ENCODE peak calls at places on chromosomes 12 and 14, in four cellular contexts. Q is osteoblast; S is fibroblast of mammary gland; G is CD8-positive, alpha-beta T cell. A is an unnamed sample.

GRCh38 chr12:67501362-67501761 is 147.2 kb upstream of the DYRK2 start:
- DNase-seq in G (no peak), S (no peak), Q (no peak), A (no peak)

GRCh38 chr12:108609535-108610335 is 11.9 kb upstream of the TMEM119 start:
- DNase-seq in G (no peak), S (peak), Q (peak), A (peak)

GRCh38 chr14:63964063-63964462 is 111.3 kb downstream of the SYNE2 start:
- DNase-seq in Q (no peak), G (no peak), S (no peak), A (no peak)

GRCh38 chr14:70515796-70516195 is 19.0 kb downstream of the ADAM20 start:
- DNase-seq in Q (no peak), S (peak), G (no peak), A (no peak)

GRCh38 chr14:93986972-93987371 is 10.1 kb upstream of the CCDC197 start:
- DNase-seq in G (no peak), S (no peak), Q (peak), A (no peak)

GRCh38 chr12:119938049-119938667 is 50.9 kb upstream of the BICDL1 start:
- DNase-seq in Q (peak), S (peak), G (peak), A (peak)

GRCh38 chr12:103012884-103013283 is 55.4 kb downstream of the ASCL1 start:
- DNase-seq in S (no peak), G (no peak), Q (no peak), A (no peak)

GRCh38 chr12:64373204-64373603 is 17.4 kb downstream of the C12orf56 start:
- DNase-seq in G (no peak), S (no peak), Q (no peak), A (no peak)

GRCh38 chr12:103779410-103780092 is 61.5 kb downstream of the NT5DC3 start:
- DNase-seq in Q (no peak), S (no peak), G (no peak), A (peak)

GRCh38 chr14:90693413-90693812 is 122.8 kb downstream of the TTC7B start:
- DNase-seq in G (no peak), S (no peak), Q (no peak), A (no peak)

GRCh38 chr14:73521229-73521628 is 15.7 kb upstream of the ACOT1 start:
- DNase-seq in G (no peak), Q (no peak), S (no peak), A (no peak)

GRCh38 chr12:117502633-117503032 is 141.2 kb upstream of the NOS1 start:
- DNase-seq in S (no peak), G (no peak), Q (no peak), A (no peak)

GRCh38 chr12:118145113-118145797 is 9.3 kb downstream of the PEBP1 start:
- DNase-seq in Q (no peak), S (no peak), G (no peak), A (no peak)

GRCh38 chr12:46523863-46524770 is 151.5 kb upstream of the SLC38A2 start:
- DNase-seq in Q (peak), S (peak), G (no peak), A (peak)

GRCh38 chr12:69056743-69057515 is 124.0 kb upstream of the CPM start:
- DNase-seq in S (peak), Q (no peak), G (no peak), A (peak)

GRCh38 chr14:20412422-20412821 is 879 bp downstream of the TEP1 start:
- DNase-seq in G (no peak), Q (peak), S (no peak), A (peak)

GRCh38 chr14:35534130-35534883 is at the start of gene INSM2:
- DNase-seq in G (no peak), S (no peak), Q (no peak), A (no peak)

GRCh38 chr12:13713746-13714400 is 267.5 kb downstream of the GRIN2B start:
- DNase-seq in Q (no peak), G (no peak), S (no peak), A (no peak)

GRCh38 chr12:56152132-56152755 is at the start of gene MYL6B:
- DNase-seq in G (peak), Q (peak), S (peak), A (peak)

GRCh38 chr12:64746663-64747062 is 12.5 kb downstream of the GNS start:
- DNase-seq in S (peak), Q (no peak), G (no peak), A (peak)

GRCh38 chr12:89863332-89863938 is 154.8 kb upstream of the ATP2B1 start:
- DNase-seq in Q (no peak), S (no peak), G (peak), A (no peak)

GRCh38 chr12:92987362-92987761 is 58.3 kb upstream of the EEA1 start:
- DNase-seq in S (peak), G (no peak), Q (no peak), A (peak)

GRCh38 chr12:120652671-120653435 is 12.4 kb downstream of the CABP1 start:
- DNase-seq in G (no peak), S (no peak), Q (no peak), A (no peak)

GRCh38 chr12:122471324-122472226 is 29.2 kb downstream of the ZCCHC8 start:
- DNase-seq in Q (peak), G (no peak), S (peak), A (peak)

GRCh38 chr12:20404576-20405346 is 36.4 kb downstream of the PDE3A start:
- DNase-seq in G (no peak), S (peak), Q (no peak), A (no peak)

GRCh38 chr14:76101980-76102379 is 49.7 kb upstream of the GPATCH2L start:
- DNase-seq in S (no peak), G (no peak), Q (no peak), A (no peak)

GRCh38 chr14:68695326-68695768 is 97.5 kb downstream of the ZFP36L1 start:
- DNase-seq in Q (peak), S (peak), G (no peak), A (peak)

GRCh38 chr12:118371354-118372282 is 1.1 kb downstream of the TAOK3 start:
- DNase-seq in G (no peak), Q (no peak), S (no peak), A (no peak)

GRCh38 chr14:99971929-99972747 is 93.1 kb upstream of the EVL start:
- DNase-seq in Q (peak), S (no peak), G (no peak), A (no peak)

GRCh38 chr14:97180304-97181200 is 383.4 kb downstream of the VRK1 start:
- DNase-seq in S (peak), G (no peak), Q (no peak), A (no peak)

GRCh38 chr14:74109369-74109768 is 24.6 kb downstream of the LIN52 start:
- DNase-seq in S (no peak), G (no peak), Q (no peak), A (no peak)

GRCh38 chr12:124321040-124321481 is 26.2 kb downstream of the RFLNA start:
- DNase-seq in Q (peak), S (peak), G (peak), A (peak)

GRCh38 chr14:72887514-72887913 is 6.4 kb downstream of the DPF3 start:
- DNase-seq in Q (no peak), S (no peak), G (no peak), A (no peak)

GRCh38 chr12:90940872-90941499 is 14.0 kb downstream of the CCER1 start:
- DNase-seq in Q (no peak), G (no peak), S (peak), A (peak)

GRCh38 chr12:12540261-12541013 is 22.2 kb downstream of the DUSP16 start:
- DNase-seq in Q (no peak), G (no peak), S (no peak), A (no peak)

GRCh38 chr12:121800694-121801600 is 2.9 kb upstream of the SETD1B start:
- DNase-seq in S (peak), Q (peak), G (peak), A (peak)

GRCh38 chr12:115227137-115227615 is 543.2 kb upstream of the TBX3 start:
- DNase-seq in G (no peak), Q (peak), S (peak), A (peak)

GRCh38 chr12:115023898-115024297 is 339.9 kb upstream of the TBX3 start:
- DNase-seq in G (no peak), Q (no peak), S (no peak), A (no peak)

DNA sequence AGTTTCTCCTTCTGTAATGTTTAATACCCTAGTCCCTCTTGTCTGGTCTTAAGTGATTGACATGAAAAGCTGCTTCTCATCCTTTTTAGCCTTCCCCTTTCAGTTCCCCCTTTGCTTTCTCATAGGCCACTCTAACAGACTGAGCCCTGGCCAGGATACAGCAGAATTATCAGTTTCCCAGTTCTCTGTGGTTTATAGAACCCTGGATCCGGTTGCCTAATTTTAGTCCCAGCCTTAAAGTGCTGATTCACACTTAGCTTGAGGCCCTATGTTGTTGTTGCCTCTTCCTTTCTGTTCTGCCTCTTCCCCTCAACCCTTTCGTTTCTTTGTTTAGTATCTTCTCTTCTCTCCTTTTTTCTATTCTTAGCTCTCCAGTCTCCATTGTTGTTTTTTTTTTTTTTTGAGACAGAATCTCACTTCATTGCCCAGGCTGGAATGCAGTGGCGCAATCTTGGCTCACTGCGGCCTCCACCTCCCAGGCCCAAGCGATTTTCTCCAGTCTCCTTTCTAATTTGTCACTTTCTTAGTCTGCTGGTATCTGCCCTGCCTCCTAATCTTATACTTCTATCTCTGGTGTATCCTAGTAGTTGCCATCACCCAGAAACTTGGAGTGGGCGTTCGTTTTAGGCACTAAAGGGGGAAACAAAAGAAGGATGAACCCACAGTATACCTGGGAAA is 2.9 kb upstream of the BIN2 start:
- DNase-seq in S (peak), G (no peak), Q (peak), A (peak)
- H3K4me3 ChIP-seq in S (no peak), G (no peak), Q (no peak), A (no peak)

DNA sequence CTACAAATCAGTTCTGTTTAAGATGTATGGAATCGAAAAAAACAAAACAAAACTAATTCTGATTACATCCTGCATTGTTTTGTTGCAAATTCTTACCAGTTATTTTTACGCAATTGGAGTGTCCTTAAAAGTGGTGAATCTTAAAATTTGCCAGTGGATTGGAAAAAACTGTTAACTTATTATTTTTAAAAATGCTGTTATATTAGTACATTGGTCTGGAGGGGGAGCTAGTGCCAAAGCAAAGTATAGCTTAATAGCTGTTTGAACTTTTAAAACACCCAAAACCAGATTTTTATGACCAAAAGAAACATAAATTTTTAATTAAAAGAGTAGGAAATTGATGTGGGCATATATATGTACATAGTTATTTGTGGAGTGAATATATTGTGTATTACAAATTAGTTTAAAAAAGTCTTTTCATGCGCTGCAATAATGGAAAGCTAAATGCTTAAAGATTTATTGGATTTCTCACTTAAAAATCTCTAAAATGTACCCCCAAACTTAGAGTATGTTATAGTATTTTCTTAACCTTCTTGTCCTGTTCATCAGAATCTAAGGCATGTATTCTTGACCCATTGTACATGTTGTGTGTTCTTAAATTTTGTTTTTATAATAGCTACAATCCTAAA is 2.5 kb downstream of the FUT8 start:
- DNase-seq in Q (peak), S (peak), G (no peak), A (peak)
- TF ChIP-seq CTCF in Q (peak), S (peak), G (peak), A (peak)

DNA sequence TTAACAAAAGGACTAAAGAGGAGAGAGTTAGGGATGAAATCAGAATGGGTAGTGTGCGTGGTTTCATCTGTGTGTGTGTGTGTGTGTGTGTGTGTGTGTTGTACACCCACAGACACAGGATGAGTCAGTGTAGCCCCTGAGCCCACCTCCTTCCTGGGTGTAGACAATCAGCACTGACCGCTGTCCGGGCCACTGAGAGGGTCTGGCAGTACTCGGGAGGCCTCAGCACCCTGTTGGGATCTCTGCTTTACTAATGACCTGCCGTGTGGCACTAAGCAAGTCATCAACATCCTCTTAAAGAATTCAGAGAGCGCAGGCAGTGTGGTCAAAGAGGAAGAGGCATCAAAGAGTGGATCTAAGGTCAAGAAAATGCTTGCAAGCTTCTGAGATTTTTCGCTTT is 112.6 kb downstream of the PRMT8 start:
- DNase-seq in S (no peak), Q (peak), G (no peak), A (no peak)
- H3K4me3 ChIP-seq in S (no peak), Q (no peak), G (no peak), A (no peak)

DNA sequence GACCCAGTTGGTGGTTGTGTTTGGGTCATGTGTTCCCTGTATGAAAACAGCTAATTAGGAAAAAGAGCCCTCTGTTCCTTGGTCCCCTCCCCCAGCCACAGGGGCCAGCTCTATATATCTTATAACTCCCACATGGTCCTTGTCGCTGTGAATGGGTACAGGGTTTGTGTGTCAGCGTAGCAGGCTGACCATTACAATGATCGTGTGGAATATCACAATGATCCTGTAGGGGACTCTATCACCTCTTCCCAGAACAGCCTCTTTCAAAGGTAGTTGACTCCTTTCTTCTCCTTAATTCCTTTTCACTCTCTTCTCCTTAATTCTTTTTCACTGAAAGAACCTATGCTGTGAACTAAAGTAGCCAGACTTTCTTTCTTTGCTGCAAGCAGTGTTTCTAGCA is 51.6 kb upstream of the RIC8B start:
- DNase-seq in S (no peak), G (no peak), Q (no peak), A (no peak)
- TF ChIP-seq CTCF in S (no peak), G (no peak), Q (no peak), A (peak)

DNA sequence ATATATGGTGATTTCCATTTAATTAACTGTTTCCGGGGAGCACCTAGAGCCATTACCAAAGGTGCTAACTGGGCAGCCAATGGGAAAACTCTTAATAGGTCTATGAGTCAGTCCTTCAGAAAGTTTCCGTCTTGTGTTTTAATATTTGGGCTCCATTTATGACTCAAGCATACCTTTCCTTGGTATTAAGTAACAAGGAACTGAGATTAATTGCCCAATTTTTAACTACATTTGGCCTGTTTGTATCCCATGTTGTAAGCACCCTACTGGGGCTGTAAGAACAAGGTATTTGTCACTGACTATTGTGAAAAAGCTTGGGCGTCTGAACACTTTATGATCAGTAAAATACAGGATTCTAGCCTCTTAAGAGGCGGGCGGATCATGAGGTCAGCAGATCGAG is 62.8 kb upstream of the FOXN3 start:
- DNase-seq in Q (no peak), G (no peak), S (peak), A (peak)
- H3K4me3 ChIP-seq in Q (no peak), G (no peak), S (no peak), A (no peak)

DNA sequence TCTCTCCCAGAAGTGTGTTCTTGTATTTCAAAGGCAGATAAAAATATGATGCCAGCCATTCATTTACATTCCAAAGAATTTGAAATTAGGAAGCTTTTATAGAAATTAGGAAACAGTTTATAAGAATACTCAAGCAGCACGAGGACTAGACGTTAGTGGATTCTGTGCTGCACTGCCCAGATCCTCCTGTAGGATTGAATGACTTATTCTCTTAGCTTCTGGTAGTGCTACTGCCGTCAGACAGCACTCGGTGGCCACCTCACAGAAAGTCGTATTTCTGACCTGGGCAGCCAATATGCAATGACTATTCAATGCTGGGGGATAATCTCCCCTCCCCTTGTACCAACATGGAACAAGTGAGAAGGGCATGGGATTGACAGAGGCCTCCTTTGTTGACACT is 326.4 kb downstream of the RPL10L start:
- DNase-seq in S (no peak), Q (no peak), G (no peak), A (no peak)
- TF ChIP-seq CTCF in S (no peak), Q (no peak), G (no peak), A (no peak)

GRCh38 chr12:71661977-71662522 is 1.6 kb downstream of the ZFC3H1 start:
- DNase-seq in S (peak), Q (peak), G (no peak), A (peak)
- H3K4me3 ChIP-seq in S (peak), Q (peak), G (peak), A (peak)

DNA sequence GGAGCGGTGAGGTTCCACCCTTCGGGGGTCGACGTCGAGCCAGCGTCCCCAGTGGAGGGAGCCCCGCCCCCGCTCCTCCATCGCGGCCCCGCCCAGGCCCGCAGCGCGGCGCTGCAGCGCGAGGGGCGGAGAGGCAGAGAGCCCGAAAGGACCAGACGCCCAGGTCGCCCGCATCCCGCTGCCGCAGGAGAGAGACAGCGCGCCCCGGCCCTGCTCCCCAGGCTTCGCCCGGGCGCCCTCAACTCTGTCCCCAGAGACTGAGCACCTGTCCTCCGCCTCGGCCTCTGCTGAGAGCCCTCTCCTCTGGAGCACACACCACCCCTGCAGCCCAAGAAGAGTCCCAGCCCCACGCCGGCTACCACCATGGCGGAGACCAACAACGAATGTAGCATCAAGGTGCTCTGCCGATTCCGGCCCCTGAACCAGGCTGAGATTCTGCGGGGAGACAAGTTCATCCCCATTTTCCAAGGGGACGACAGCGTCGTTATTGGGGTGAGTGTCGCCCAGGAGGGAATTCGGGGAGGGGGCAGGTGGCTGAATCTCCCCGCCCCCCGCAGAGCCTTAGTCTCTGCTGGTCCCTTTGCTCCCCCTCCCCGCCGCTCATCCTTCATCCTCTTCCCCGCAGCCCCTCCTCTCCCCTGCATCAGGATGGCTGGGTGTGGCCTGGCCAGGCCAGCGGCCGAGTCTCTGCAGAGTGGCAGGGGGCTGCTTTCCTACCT is at the start of gene KIF5A:
- DNase-seq in Q (peak), G (peak), S (no peak), A (no peak)
- TF ChIP-seq CTCF in Q (no peak), G (no peak), S (no peak), A (no peak)

DNA sequence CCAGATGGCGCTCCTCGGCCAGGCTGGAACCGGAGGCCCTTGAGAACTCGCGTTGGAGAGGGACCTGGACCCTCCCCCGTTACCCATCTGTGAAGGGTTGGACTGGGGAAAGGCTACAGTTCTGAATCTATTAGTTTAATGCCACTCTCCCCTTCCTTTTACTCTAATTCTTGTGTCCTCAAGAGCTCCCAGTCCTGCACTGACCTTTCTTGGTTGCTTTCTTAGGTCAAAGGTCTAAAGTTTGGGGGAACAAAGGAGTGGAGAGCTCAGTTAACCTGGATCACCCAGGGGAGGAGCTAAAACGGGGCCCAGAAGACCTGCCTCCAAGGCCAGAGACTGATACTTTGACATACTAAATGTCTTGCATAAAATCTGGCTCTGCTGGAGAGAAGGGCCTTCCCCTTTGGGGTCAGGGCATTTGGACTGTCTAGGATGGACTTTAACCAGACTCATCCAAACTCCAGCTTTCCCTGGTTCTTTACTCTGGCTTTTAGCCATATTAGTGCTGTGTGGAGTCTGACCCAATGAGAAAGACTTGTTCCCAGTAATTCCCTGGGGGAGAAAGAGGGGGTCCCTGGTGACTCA is 923 bp upstream of the MLF2 start:
- DNase-seq in G (no peak), Q (no peak), S (peak), A (no peak)
- H3K4me3 ChIP-seq in G (peak), Q (no peak), S (no peak), A (no peak)

A was measured in fibroblast of villous mesenchyme.